ENCODE peak calls at places on chromosomes 12 and 14, in five cellular contexts. One of them, this sample, is unnamed.

GRCh38 chr12:124847675-124848074 is 16.0 kb downstream of the SCARB1 start:
- DNase-seq in astrocyte of the cerebellum: no peak
- DNase-seq in breast epithelium: peak; percentile 73
- DNase-seq in fibroblast of villous mesenchyme: peak; percentile 48
- DNase-seq in IMR-90: peak; percentile 50
- DNase-seq in this sample: no peak

GRCh38 chr12:76643438-76643837 is 83.9 kb upstream of the OSBPL8 start:
- DNase-seq in astrocyte of the cerebellum: no peak
- DNase-seq in breast epithelium: no peak
- DNase-seq in fibroblast of villous mesenchyme: peak; percentile 50
- DNase-seq in IMR-90: peak; percentile 80
- DNase-seq in this sample: no peak

GRCh38 chr14:75561013-75561432 is 17.4 kb upstream of the FLVCR2 start:
- DNase-seq in astrocyte of the cerebellum: peak; percentile 61
- DNase-seq in breast epithelium: peak; percentile 74
- DNase-seq in fibroblast of villous mesenchyme: peak; percentile 73
- DNase-seq in IMR-90: peak; percentile 67
- DNase-seq in this sample: peak; percentile 92

GRCh38 chr12:129467749-129468148 is 436.1 kb downstream of the TMEM132D start:
- DNase-seq in astrocyte of the cerebellum: no peak
- DNase-seq in breast epithelium: no peak
- DNase-seq in fibroblast of villous mesenchyme: no peak
- DNase-seq in IMR-90: no peak
- DNase-seq in this sample: no peak

GRCh38 chr12:116244001-116244400 is 33.5 kb downstream of the MED13L start:
- DNase-seq in astrocyte of the cerebellum: no peak
- DNase-seq in breast epithelium: no peak
- DNase-seq in fibroblast of villous mesenchyme: peak; percentile 57
- DNase-seq in IMR-90: peak; percentile 74
- DNase-seq in this sample: no peak

GRCh38 chr12:107807471-107808150 is 33.1 kb downstream of the ASCL4 start:
- DNase-seq in astrocyte of the cerebellum: no peak
- DNase-seq in breast epithelium: no peak
- DNase-seq in fibroblast of villous mesenchyme: no peak
- DNase-seq in IMR-90: no peak
- DNase-seq in this sample: no peak

GRCh38 chr12:118038122-118038521 is 21.6 kb downstream of the RFC5 start:
- DNase-seq in astrocyte of the cerebellum: no peak
- DNase-seq in breast epithelium: no peak
- DNase-seq in fibroblast of villous mesenchyme: no peak
- DNase-seq in IMR-90: no peak
- DNase-seq in this sample: no peak

GRCh38 chr12:2795291-2796186 is 769 bp downstream of the FKBP4 start:
- DNase-seq in astrocyte of the cerebellum: no peak
- DNase-seq in breast epithelium: peak; percentile 56
- DNase-seq in fibroblast of villous mesenchyme: peak; percentile 54
- DNase-seq in IMR-90: peak; percentile 41
- DNase-seq in this sample: peak; percentile 83

GRCh38 chr12:51592034-51592705 is 1.1 kb downstream of the SCN8A start:
- DNase-seq in astrocyte of the cerebellum: no peak
- DNase-seq in breast epithelium: no peak
- DNase-seq in fibroblast of villous mesenchyme: peak; percentile 51
- DNase-seq in IMR-90: peak; percentile 79
- DNase-seq in this sample: no peak

GRCh38 chr14:96086574-96087077 is 47.5 kb downstream of the C14orf132 start:
- DNase-seq in astrocyte of the cerebellum: no peak
- DNase-seq in breast epithelium: no peak
- DNase-seq in fibroblast of villous mesenchyme: no peak
- DNase-seq in IMR-90: peak; percentile 25
- DNase-seq in this sample: no peak

GRCh38 chr12:110743571-110744093 is 941 bp upstream of the PPP1CC start:
- DNase-seq in astrocyte of the cerebellum: no peak
- DNase-seq in breast epithelium: peak; percentile 21
- DNase-seq in fibroblast of villous mesenchyme: peak; percentile 42
- DNase-seq in IMR-90: no peak
- DNase-seq in this sample: peak; percentile 15

GRCh38 chr12:90978117-90978770 is 23.3 kb upstream of the CCER1 start:
- DNase-seq in astrocyte of the cerebellum: peak; percentile 62
- DNase-seq in breast epithelium: no peak
- DNase-seq in fibroblast of villous mesenchyme: peak; percentile 82
- DNase-seq in IMR-90: peak; percentile 79
- DNase-seq in this sample: no peak

GRCh38 chr12:89247962-89248361 is 104.3 kb downstream of the DUSP6 start:
- DNase-seq in astrocyte of the cerebellum: no peak
- DNase-seq in breast epithelium: no peak
- DNase-seq in fibroblast of villous mesenchyme: peak; percentile 40
- DNase-seq in IMR-90: peak; percentile 33
- DNase-seq in this sample: no peak

GRCh38 chr12:127822743-127823433 is 444.1 kb upstream of the TMEM132C start:
- DNase-seq in astrocyte of the cerebellum: peak; percentile 13
- DNase-seq in breast epithelium: peak; percentile 74
- DNase-seq in fibroblast of villous mesenchyme: peak; percentile 12
- DNase-seq in IMR-90: no peak
- DNase-seq in this sample: no peak

GRCh38 chr12:38689704-38690103 is 215.7 kb downstream of the CPNE8 start:
- DNase-seq in astrocyte of the cerebellum: no peak
- DNase-seq in breast epithelium: no peak
- DNase-seq in fibroblast of villous mesenchyme: peak; percentile 50
- DNase-seq in IMR-90: no peak
- DNase-seq in this sample: no peak

GRCh38 chr12:124099661-124100060 is 126.6 kb downstream of the ZNF664 start:
- DNase-seq in astrocyte of the cerebellum: no peak
- DNase-seq in breast epithelium: no peak
- DNase-seq in fibroblast of villous mesenchyme: no peak
- DNase-seq in IMR-90: no peak
- DNase-seq in this sample: no peak

GRCh38 chr12:124512667-124513296 is 54.6 kb downstream of the NCOR2 start:
- DNase-seq in astrocyte of the cerebellum: peak; percentile 86
- DNase-seq in breast epithelium: peak; percentile 92
- DNase-seq in fibroblast of villous mesenchyme: peak; percentile 95
- DNase-seq in IMR-90: peak; percentile 98
- DNase-seq in this sample: peak; percentile 75

GRCh38 chr14:102906616-102907302 is 15.7 kb upstream of the AMN start:
- DNase-seq in astrocyte of the cerebellum: no peak
- DNase-seq in breast epithelium: no peak
- DNase-seq in fibroblast of villous mesenchyme: no peak
- DNase-seq in IMR-90: no peak
- DNase-seq in this sample: no peak

GRCh38 chr12:100632445-100632892 is 59.0 kb downstream of the GAS2L3 start:
- DNase-seq in astrocyte of the cerebellum: no peak
- DNase-seq in breast epithelium: no peak
- DNase-seq in fibroblast of villous mesenchyme: no peak
- DNase-seq in IMR-90: no peak
- DNase-seq in this sample: no peak

GRCh38 chr12:25828188-25828587 is 130.3 kb upstream of the RASSF8 start:
- DNase-seq in astrocyte of the cerebellum: no peak
- DNase-seq in breast epithelium: no peak
- DNase-seq in fibroblast of villous mesenchyme: no peak
- DNase-seq in IMR-90: no peak
- DNase-seq in this sample: no peak

GRCh38 chr12:122651520-122652224 is 51.5 kb downstream of the HCAR2 start:
- DNase-seq in astrocyte of the cerebellum: no peak
- DNase-seq in breast epithelium: no peak
- DNase-seq in fibroblast of villous mesenchyme: peak; percentile 44
- DNase-seq in IMR-90: no peak
- DNase-seq in this sample: no peak

GRCh38 chr12:46523446-46523845 is 150.9 kb upstream of the SLC38A2 start:
- DNase-seq in astrocyte of the cerebellum: no peak
- DNase-seq in breast epithelium: no peak
- DNase-seq in fibroblast of villous mesenchyme: no peak
- DNase-seq in IMR-90: peak; percentile 40
- DNase-seq in this sample: no peak

GRCh38 chr12:96198970-96199369 is 4.8 kb downstream of the ELK3 start:
- DNase-seq in astrocyte of the cerebellum: peak; percentile 71
- DNase-seq in breast epithelium: no peak
- DNase-seq in fibroblast of villous mesenchyme: peak; percentile 86
- DNase-seq in IMR-90: peak; percentile 96
- DNase-seq in this sample: no peak

GRCh38 chr14:39211109-39211741 is 22.5 kb upstream of the MIA2 start:
- DNase-seq in astrocyte of the cerebellum: no peak
- DNase-seq in breast epithelium: no peak
- DNase-seq in fibroblast of villous mesenchyme: no peak
- DNase-seq in IMR-90: no peak
- DNase-seq in this sample: no peak

GRCh38 chr12:57518920-57519757 is 1.2 kb downstream of the DDIT3 start:
- DNase-seq in astrocyte of the cerebellum: no peak
- DNase-seq in breast epithelium: peak; percentile 36
- DNase-seq in fibroblast of villous mesenchyme: peak; percentile 63
- DNase-seq in IMR-90: peak; percentile 24
- DNase-seq in this sample: peak; percentile 58

GRCh38 chr12:21296751-21297406 is 37.8 kb downstream of the SLCO1A2 start:
- DNase-seq in astrocyte of the cerebellum: peak; percentile 6
- DNase-seq in breast epithelium: no peak
- DNase-seq in fibroblast of villous mesenchyme: peak; percentile 3
- DNase-seq in IMR-90: peak; percentile 2
- DNase-seq in this sample: no peak

GRCh38 chr14:75254901-75255300 is 23.7 kb upstream of the FOS start:
- DNase-seq in astrocyte of the cerebellum: no peak
- DNase-seq in breast epithelium: peak; percentile 55
- DNase-seq in fibroblast of villous mesenchyme: no peak
- DNase-seq in IMR-90: no peak
- DNase-seq in this sample: peak; percentile 58

DNA sequence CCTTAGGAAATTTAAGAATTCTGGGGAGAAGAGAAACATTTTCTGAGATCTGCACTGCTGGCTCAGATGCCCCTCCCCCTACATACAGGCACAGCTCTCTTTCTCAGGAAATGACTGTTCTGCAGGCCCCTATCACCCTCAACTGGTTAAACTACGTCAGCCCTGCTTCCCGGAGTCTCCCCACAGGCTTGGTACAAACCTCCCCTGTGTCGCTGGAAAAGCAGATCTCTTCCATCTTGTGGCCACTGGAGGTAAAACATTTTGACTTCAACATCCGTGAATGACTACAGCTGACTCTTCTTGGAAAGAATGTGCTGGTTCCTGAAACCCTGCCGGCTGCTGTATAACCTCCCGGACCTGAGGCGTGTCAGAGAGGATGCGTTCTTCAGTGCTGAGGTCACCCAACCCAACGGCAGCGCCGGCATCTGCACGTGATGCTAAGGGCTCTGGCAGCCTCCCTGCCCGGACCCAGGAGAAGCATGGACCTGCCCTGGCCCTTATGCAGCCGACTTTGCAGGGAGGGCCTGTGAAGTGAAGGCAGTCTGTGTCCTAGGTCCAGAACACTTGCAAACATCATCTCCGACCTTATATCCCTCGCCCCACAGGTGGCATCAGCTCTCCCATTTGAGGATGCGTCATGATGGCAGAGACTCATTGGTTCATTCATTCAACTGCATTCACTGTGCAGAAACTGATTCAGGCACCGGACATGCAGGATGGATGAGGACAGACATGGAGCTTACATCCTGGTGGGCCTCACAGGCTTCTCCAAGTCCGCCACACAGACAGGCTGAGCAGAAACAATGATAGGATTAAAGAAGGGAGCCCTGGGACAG is 129.2 kb downstream of the GCH1 start:
- DNase-seq in astrocyte of the cerebellum: peak; percentile 99
- DNase-seq in breast epithelium: peak; percentile 87
- DNase-seq in fibroblast of villous mesenchyme: peak; percentile 100
- DNase-seq in IMR-90: peak; percentile 100
- DNase-seq in this sample: peak; percentile 63
- TF ChIP-seq CTCF in astrocyte of the cerebellum: peak; percentile 76
- TF ChIP-seq CTCF in breast epithelium: peak; percentile 89
- TF ChIP-seq CTCF in fibroblast of villous mesenchyme: peak; percentile 79
- TF ChIP-seq CTCF in IMR-90: peak; percentile 92
- TF ChIP-seq CTCF in this sample: peak; percentile 87

DNA sequence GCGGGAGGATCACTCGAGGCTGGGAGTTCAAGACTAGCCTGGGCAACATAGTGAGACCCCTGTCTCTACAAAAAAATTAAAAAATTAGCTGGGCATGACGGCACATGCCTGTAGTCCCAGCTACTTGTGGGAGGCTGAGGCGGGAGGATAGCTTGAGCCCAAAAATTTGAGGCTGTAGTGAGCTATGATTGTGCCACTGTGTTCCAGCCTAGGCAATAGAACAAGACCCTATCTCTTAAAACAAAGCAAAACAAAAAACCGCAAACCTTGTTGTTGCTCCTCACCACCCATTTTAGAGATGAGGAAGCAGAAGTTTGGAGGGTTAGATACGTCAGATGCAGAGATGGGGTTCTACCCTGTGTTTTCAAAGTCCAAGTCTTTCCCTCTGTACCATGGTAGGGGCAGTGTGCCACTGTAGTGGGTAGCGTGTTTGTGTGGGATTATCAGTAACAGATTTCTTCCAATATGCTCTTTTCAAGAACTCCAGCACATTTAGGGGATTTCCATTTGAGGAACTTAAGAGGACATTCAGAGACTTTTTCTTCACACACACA is 186.4 kb downstream of the CHST11 start:
- DNase-seq in astrocyte of the cerebellum: no peak
- DNase-seq in breast epithelium: no peak
- DNase-seq in fibroblast of villous mesenchyme: no peak
- DNase-seq in IMR-90: no peak
- DNase-seq in this sample: no peak
- H3K4me3 ChIP-seq in astrocyte of the cerebellum: no peak overlapping the region
- H3K4me3 ChIP-seq in breast epithelium: no peak overlapping the region
- H3K4me3 ChIP-seq in fibroblast of villous mesenchyme: no peak overlapping the region
- H3K4me3 ChIP-seq in IMR-90: no peak overlapping the region
- H3K4me3 ChIP-seq in this sample: no peak overlapping the region

DNA sequence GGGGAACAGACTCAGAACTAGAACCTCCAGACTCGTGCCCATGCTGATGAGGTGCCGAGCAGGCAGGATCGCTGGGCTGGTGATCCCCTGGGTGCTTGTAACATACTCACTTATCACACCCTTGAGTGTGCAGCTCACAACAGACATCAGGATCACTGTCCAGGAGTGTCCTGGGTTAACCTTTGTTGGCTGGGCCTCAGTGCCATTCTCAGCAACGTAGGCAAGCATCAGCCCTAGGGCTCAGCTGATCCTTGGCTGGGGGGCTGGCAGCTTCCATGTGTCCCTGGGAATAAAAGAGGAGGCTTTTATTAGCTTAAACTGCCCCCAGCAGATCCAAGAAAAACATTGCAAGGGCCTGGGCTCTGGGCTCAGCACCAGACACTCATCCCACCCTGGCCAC is 1.6 kb downstream of the TMEM229B start:
- DNase-seq in astrocyte of the cerebellum: no peak
- DNase-seq in breast epithelium: no peak
- DNase-seq in fibroblast of villous mesenchyme: no peak
- DNase-seq in IMR-90: no peak
- DNase-seq in this sample: peak; percentile 23
- TF ChIP-seq CTCF in astrocyte of the cerebellum: no peak
- TF ChIP-seq CTCF in breast epithelium: no peak
- TF ChIP-seq CTCF in fibroblast of villous mesenchyme: no peak
- TF ChIP-seq CTCF in IMR-90: no peak
- TF ChIP-seq CTCF in this sample: no peak

GRCh38 chr12:114672817-114673168 is 11.2 kb downstream of the TBX3 start:
- DNase-seq in astrocyte of the cerebellum: no peak
- DNase-seq in breast epithelium: no peak
- DNase-seq in fibroblast of villous mesenchyme: no peak
- DNase-seq in IMR-90: no peak
- DNase-seq in this sample: no peak

GRCh38 chr12:114670257-114670955 is 13.6 kb downstream of the TBX3 start:
- DNase-seq in astrocyte of the cerebellum: no peak
- DNase-seq in breast epithelium: no peak
- DNase-seq in fibroblast of villous mesenchyme: peak; percentile 58
- DNase-seq in IMR-90: no peak
- DNase-seq in this sample: no peak

GRCh38 chr12:114671664-114672476 is 12.1 kb downstream of the TBX3 start:
- DNase-seq in astrocyte of the cerebellum: no peak
- DNase-seq in breast epithelium: peak; percentile 68
- DNase-seq in fibroblast of villous mesenchyme: peak; percentile 79
- DNase-seq in IMR-90: peak; percentile 69
- DNase-seq in this sample: peak; percentile 26

GRCh38 chr12:114669501-114670256 is 14.3 kb downstream of the TBX3 start:
- DNase-seq in astrocyte of the cerebellum: no peak
- DNase-seq in breast epithelium: no peak
- DNase-seq in fibroblast of villous mesenchyme: peak; percentile 79
- DNase-seq in IMR-90: peak; percentile 81
- DNase-seq in this sample: no peak

GRCh38 chr12:114671321-114671663 is 12.7 kb downstream of the TBX3 start:
- DNase-seq in astrocyte of the cerebellum: no peak
- DNase-seq in breast epithelium: no peak
- DNase-seq in fibroblast of villous mesenchyme: no peak
- DNase-seq in IMR-90: no peak
- DNase-seq in this sample: no peak
- H3K4me3 ChIP-seq in astrocyte of the cerebellum: peak overlapping the region; percentile 24
- H3K4me3 ChIP-seq in breast epithelium: peak overlapping the region; percentile 36
- H3K4me3 ChIP-seq in fibroblast of villous mesenchyme: peak overlapping the region; percentile 40
- H3K4me3 ChIP-seq in IMR-90: peak overlapping the region; percentile 46
- H3K4me3 ChIP-seq in this sample: peak overlapping the region; percentile 28